ENCODE peak calls at places on chromosomes 6 and 20, in seven cellular contexts. H is coronary artery, S is fibroblast of mammary gland, Q is cardiac fibroblast, Y is transverse colon, N is testis, X is GM10248. R is an unnamed sample.

GRCh38 chr6:168648730-168649129 is 207.7 kb downstream of the SMOC2 start:
- DNase-seq in H (no peak), S (no peak), Q (no peak), Y (no peak), N (peak), X (no peak), R (no peak)

GRCh38 chr6:157096522-157096921 is 226.8 kb downstream of the TMEM242 start:
- DNase-seq in H (no peak), S (no peak), Q (no peak), Y (no peak), N (no peak), X (no peak), R (no peak)

GRCh38 chr6:39416728-39417127 is 94.2 kb upstream of the KCNK16 start:
- DNase-seq in H (no peak), S (peak), Q (peak), Y (no peak), N (no peak), X (no peak), R (no peak)

GRCh38 chr20:7207186-7207585 is 439.7 kb downstream of the BMP2 start:
- DNase-seq in H (no peak), S (no peak), Q (peak), Y (no peak), N (no peak), X (no peak), R (no peak)

GRCh38 chr6:132115714-132116366 is 164.7 kb upstream of the CCN2 start:
- DNase-seq in H (no peak), S (peak), Q (peak), Y (no peak), N (no peak), X (no peak), R (no peak)

GRCh38 chr20:46122516-46123481 is 4.7 kb downstream of the CD40 start:
- DNase-seq in H (peak), S (no peak), Q (no peak), Y (no peak), N (no peak), X (no peak), R (peak)

GRCh38 chr6:33632603-33633039 is 11.5 kb downstream of the ITPR3 start:
- DNase-seq in H (no peak), S (peak), Q (peak), Y (peak), N (peak), X (peak), R (peak)

GRCh38 chr20:53224851-53225250 is 252.7 kb downstream of the TSHZ2 start:
- DNase-seq in H (no peak), S (peak), Q (peak), Y (no peak), N (no peak), X (no peak), R (no peak)

GRCh38 chr6:17501982-17502704 is 98.0 kb upstream of the FAM8A1 start:
- DNase-seq in H (no peak), S (no peak), Q (no peak), Y (no peak), N (no peak), X (no peak), R (no peak)

GRCh38 chr6:151765444-151765886 is 42.0 kb upstream of the ESR1 start:
- DNase-seq in H (no peak), S (peak), Q (peak), Y (peak), N (peak), X (peak), R (peak)

GRCh38 chr6:169999367-169999766 is 247.9 kb downstream of the ERMARD start:
- DNase-seq in H (no peak), S (no peak), Q (no peak), Y (no peak), N (no peak), X (no peak), R (no peak)

GRCh38 chr6:3538536-3538935 is 81.7 kb upstream of the SLC22A23 start:
- DNase-seq in H (no peak), S (no peak), Q (no peak), Y (no peak), N (no peak), X (no peak), R (no peak)

GRCh38 chr20:49395183-49395582 is 87.3 kb downstream of the KCNB1 start:
- DNase-seq in H (no peak), S (peak), Q (no peak), Y (peak), N (peak), X (no peak), R (no peak)

GRCh38 chr6:143772662-143773061 is 70.5 kb upstream of the LTV1 start:
- DNase-seq in H (no peak), S (peak), Q (no peak), Y (no peak), N (no peak), X (no peak), R (no peak)

GRCh38 chr20:42906120-42906519 is 283.6 kb downstream of the PTPRT start:
- DNase-seq in H (no peak), S (no peak), Q (no peak), Y (no peak), N (no peak), X (no peak), R (no peak)

GRCh38 chr6:106461084-106461483 is 100.6 kb downstream of the CRYBG1 start:
- DNase-seq in H (no peak), S (no peak), Q (no peak), Y (no peak), N (no peak), X (no peak), R (no peak)

GRCh38 chr6:164870175-164870574 is 439.2 kb downstream of the C6orf118 start:
- DNase-seq in H (no peak), S (no peak), Q (no peak), Y (no peak), N (no peak), X (no peak), R (no peak)

GRCh38 chr20:33392016-33392415 is 9.3 kb downstream of the CDK5RAP1 start:
- DNase-seq in H (no peak), S (peak), Q (peak), Y (no peak), N (peak), X (no peak), R (no peak)

GRCh38 chr6:1916334-1916985 is 306.7 kb downstream of the FOXC1 start:
- DNase-seq in H (no peak), S (peak), Q (peak), Y (no peak), N (no peak), X (no peak), R (no peak)

GRCh38 chr6:7264686-7265384 is 48.2 kb downstream of the SSR1 start:
- DNase-seq in H (no peak), S (no peak), Q (no peak), Y (no peak), N (no peak), X (no peak), R (no peak)

GRCh38 chr20:52577696-52578095 is 386.1 kb upstream of the ZFP64 start:
- DNase-seq in H (no peak), S (no peak), Q (no peak), Y (no peak), N (no peak), X (no peak), R (no peak)

GRCh38 chr20:47818996-47819609 is 33.8 kb upstream of the SULF2 start:
- DNase-seq in H (no peak), S (no peak), Q (no peak), Y (no peak), N (no peak), X (no peak), R (no peak)

GRCh38 chr6:36038120-36038876 is 10.7 kb downstream of the MAPK14 start:
- DNase-seq in H (no peak), S (no peak), Q (peak), Y (no peak), N (peak), X (no peak), R (no peak)

GRCh38 chr6:3259491-3259958 is 778 bp downstream of the PSMG4 start:
- DNase-seq in H (no peak), S (no peak), Q (peak), Y (peak), N (peak), X (no peak), R (no peak)

GRCh38 chr6:39424831-39425230 is 102.3 kb upstream of the KCNK16 start:
- DNase-seq in H (no peak), S (no peak), Q (no peak), Y (no peak), N (no peak), X (no peak), R (no peak)

GRCh38 chr20:19964289-19965263 is 52.6 kb upstream of the NAA20 start:
- DNase-seq in H (no peak), S (peak), Q (peak), Y (peak), N (peak), X (no peak), R (no peak)

DNA sequence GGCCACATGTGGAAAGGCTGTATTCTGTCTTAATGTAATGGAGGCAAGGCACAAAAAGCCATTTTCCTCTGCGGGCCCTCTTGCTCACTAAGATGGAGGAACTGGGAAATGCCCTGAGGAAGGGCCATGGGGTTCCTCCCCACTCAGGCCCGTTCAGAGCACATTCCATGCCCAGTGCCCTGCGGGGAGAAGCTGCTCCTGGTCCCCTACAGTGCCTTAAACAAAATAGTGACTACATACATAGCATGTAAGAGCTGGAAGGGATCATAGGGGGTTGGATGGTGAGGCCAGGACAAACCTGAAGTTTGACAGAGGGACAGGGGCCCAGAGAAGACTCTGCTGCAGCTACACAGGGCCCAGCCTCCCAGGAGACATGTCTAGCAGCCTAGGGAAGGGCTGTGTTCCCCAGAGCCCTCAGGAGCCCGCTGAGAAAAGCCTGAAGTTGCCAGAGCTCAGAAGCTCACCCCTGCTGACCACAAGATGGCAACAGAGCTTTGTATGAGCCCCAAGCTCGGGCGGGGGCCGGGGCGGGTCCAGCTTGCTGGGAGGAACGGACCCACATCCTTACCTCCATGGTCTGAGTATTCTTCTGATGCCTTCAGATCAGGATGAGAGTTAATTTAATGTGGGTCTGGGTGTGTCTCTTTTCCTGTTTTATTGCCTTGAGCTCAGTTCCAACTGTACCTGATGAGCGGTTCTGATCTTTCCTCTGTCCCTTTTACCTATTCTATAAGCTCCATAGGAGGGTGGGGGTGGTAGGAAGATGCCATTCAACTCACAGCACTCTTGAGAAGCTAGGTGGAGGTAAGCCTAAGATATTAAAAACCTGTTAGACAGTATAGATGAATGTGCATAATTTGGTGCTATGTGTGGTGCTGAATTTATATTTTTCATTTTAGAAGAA is 242.9 kb downstream of the CDC5L start:
- DNase-seq in H (no peak), S (peak), Q (peak), Y (peak), N (peak), X (peak), R (peak)
- TF ChIP-seq CTCF in H (no peak), S (peak), Q (peak), Y (no peak), N (peak), X (no peak), R (peak)

DNA sequence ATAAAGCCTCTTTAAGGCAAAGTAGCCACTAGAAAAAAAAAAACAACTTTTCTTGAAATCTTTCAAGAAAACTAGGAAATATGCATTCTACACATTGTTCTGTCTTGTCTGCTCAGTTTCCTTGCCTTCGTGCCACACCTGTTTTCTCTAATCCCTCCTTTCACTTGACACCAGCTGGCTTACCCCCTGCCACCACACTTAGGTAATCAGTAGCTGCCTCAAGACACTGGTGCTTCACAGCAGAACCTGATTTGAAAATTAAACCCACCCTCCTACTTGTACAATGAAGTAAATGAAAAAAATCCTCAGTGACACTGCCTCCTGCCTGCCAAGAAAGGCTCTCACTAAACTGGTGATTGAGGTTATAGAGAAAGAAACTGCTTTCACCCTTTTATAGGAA is 45.8 kb upstream of the SCML4 start:
- DNase-seq in H (no peak), S (no peak), Q (no peak), Y (no peak), N (no peak), X (no peak), R (no peak)
- TF ChIP-seq CTCF in H (no peak), S (no peak), Q (no peak), Y (no peak), N (no peak), X (no peak), R (no peak)

DNA sequence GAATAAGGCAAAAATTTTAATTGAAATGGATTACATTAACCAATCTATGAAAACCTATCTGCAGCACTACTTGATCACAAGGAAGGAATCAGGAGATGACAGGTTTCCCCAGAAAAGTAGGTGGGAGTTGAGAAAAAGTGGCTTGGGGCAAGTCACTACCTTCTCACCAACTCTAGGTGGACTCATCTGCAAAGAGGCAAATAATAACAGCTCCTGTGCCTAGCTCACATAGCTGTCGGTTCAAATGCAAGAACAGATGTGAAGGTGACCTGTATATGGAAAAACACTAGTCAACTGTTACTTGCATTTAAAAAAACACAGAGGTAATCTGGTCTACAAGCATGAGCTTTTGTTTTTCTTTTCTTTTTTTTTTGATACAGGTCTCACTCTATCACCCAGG is 67.2 kb downstream of the POPDC3 start:
- DNase-seq in H (no peak), S (peak), Q (peak), Y (no peak), N (no peak), X (no peak), R (no peak)
- TF ChIP-seq CTCF in H (no peak), S (peak), Q (peak), Y (no peak), N (no peak), X (no peak), R (no peak)

DNA sequence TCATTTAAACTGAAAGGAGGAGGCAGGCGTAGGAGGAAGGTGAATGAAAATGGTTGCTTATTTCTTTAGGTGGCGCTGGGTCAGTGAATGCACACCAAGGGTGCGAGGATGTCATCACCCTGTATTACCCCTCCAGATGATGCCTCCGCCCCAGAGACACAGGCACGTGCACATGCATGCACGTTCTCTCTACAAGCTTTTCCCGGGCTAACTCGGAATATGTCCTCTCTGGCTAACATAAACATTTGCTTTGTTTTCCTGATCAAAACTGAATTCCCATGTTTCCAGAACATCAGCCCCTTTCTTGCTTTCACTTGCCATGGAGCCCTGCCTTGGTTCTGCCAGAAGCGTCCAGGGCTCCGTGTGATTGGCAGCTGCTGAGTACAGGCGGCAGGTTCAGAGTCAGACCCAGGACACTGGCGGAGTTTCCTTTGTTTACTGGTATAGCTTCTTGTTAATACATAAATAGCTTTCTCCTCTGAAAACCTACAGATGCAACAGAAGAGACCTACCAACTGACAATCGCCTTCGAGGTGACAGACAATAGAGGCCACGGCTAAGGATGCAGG is 131.2 kb upstream of the RPS6KA2 start:
- DNase-seq in H (no peak), S (no peak), Q (no peak), Y (no peak), N (no peak), X (no peak), R (no peak)
- TF ChIP-seq CTCF in H (no peak), S (no peak), Q (no peak), Y (no peak), N (no peak), X (no peak), R (no peak)